ENCODE peak calls at places on chromosomes 2 and 18, in four cellular contexts. K is MCF 10A, B is suprapubic skin, L is endothelial cell. N is an unnamed sample.

GRCh38 chr2:168961450-168962229 is 60.5 kb downstream of the G6PC2 start:
- DNase-seq in B (no peak), K (peak), L (peak), N (peak)

GRCh38 chr18:74945774-74946545 is 263.0 kb downstream of the PTGR3 start:
- DNase-seq in L (no peak), B (no peak), K (no peak), N (no peak)

GRCh38 chr2:165793779-165794519 is at the start of gene GALNT3:
- DNase-seq in B (peak), L (peak), K (peak), N (peak)

GRCh38 chr2:230330725-230331124 is 3.7 kb downstream of the SP140L start:
- DNase-seq in B (no peak), L (no peak), K (peak), N (no peak)

GRCh38 chr18:3117493-3118192 is 102.1 kb downstream of the MYOM1 start:
- DNase-seq in B (no peak), K (peak), L (no peak), N (no peak)

GRCh38 chr2:40606862-40607261 is 155.0 kb upstream of the SLC8A1 start:
- DNase-seq in L (no peak), K (peak), B (no peak), N (no peak)

GRCh38 chr2:196453613-196454047 is 185.9 kb upstream of the CCDC150 start:
- DNase-seq in L (peak), K (peak), B (no peak), N (peak)

GRCh38 chr18:23812566-23813440 is 123.5 kb downstream of the LAMA3 start:
- DNase-seq in K (peak), L (no peak), B (no peak), N (peak)

GRCh38 chr2:201130524-201131186 is 14.7 kb downstream of the CFLAR start:
- DNase-seq in L (peak), K (peak), B (no peak), N (peak)

GRCh38 chr2:222817628-222818027 is 43.2 kb upstream of the ACSL3 start:
- DNase-seq in K (peak), L (no peak), B (no peak), N (no peak)

GRCh38 chr2:25041307-25041927 is 459 bp upstream of the EFR3B start:
- DNase-seq in B (peak), K (peak), L (peak), N (no peak)

GRCh38 chr18:7459851-7460774 is 107.0 kb upstream of the PTPRM start:
- DNase-seq in L (no peak), B (no peak), K (no peak), N (no peak)

GRCh38 chr2:232022733-232023132 is 61.2 kb downstream of the DIS3L2 start:
- DNase-seq in B (no peak), K (no peak), L (no peak), N (no peak)

GRCh38 chr2:134676960-134677359 is 41.8 kb downstream of the TMEM163 start:
- DNase-seq in K (no peak), B (no peak), L (no peak), N (no peak)

GRCh38 chr2:151264157-151264835 is 2.6 kb upstream of the RBM43 start:
- DNase-seq in K (no peak), L (no peak), B (no peak), N (no peak)

GRCh38 chr2:128867936-128868636 is 549.4 kb upstream of the HS6ST1 start:
- DNase-seq in L (no peak), B (no peak), K (no peak), N (no peak)

GRCh38 chr2:178891265-178891958 is 84.2 kb upstream of the TTN start:
- DNase-seq in B (no peak), L (peak), K (peak), N (peak)

GRCh38 chr2:176126929-176127768 is 2.4 kb upstream of the HOXD8 start:
- DNase-seq in L (peak), B (peak), K (peak), N (peak)

GRCh38 chr2:229974271-229974670 is 52.0 kb downstream of the FBXO36 start:
- DNase-seq in B (no peak), K (no peak), L (no peak), N (no peak)

GRCh38 chr18:48514786-48515185 is 24.0 kb upstream of the CTIF start:
- DNase-seq in L (no peak), K (no peak), B (no peak), N (no peak)

GRCh38 chr2:70671059-70671685 is 96.8 kb downstream of the ADD2 start:
- DNase-seq in K (no peak), L (no peak), B (no peak), N (no peak)

GRCh38 chr18:22734812-22735627 is 198.1 kb upstream of the RBBP8 start:
- DNase-seq in K (peak), L (no peak), B (no peak), N (no peak)

GRCh38 chr2:211802611-211803010 is 736.0 kb downstream of the ERBB4 start:
- DNase-seq in L (no peak), K (no peak), B (no peak), N (no peak)

GRCh38 chr2:223560704-223561435 is 41.3 kb downstream of the SCG2 start:
- DNase-seq in L (no peak), K (peak), B (no peak), N (no peak)

GRCh38 chr2:128416781-128417180 is 98.1 kb upstream of the HS6ST1 start:
- DNase-seq in K (no peak), B (peak), L (no peak), N (peak)

GRCh38 chr2:106094101-106094860 is 99.8 kb downstream of the UXS1 start:
- DNase-seq in K (no peak), L (no peak), B (no peak), N (no peak)

GRCh38 chr2:127612111-127612822 is 33.7 kb upstream of the GPR17 start:
- DNase-seq in K (no peak), L (no peak), B (peak), N (no peak)

GRCh38 chr2:174745142-174745541 is 19.1 kb downstream of the CHRNA1 start:
- DNase-seq in K (no peak), L (no peak), B (no peak), N (no peak)

GRCh38 chr2:204177977-204178522 is 241.5 kb downstream of the ICOS start:
- DNase-seq in L (peak), B (no peak), K (peak), N (peak)

GRCh38 chr2:26245231-26245732 is 543 bp downstream of the HADHB start:
- DNase-seq in L (peak), K (peak), B (peak), N (no peak)

GRCh38 chr2:133841905-133842304 is 273.6 kb upstream of the NCKAP5 start:
- DNase-seq in K (peak), B (no peak), L (no peak), N (no peak)

GRCh38 chr2:170715062-170715931 is at the start of gene SP5:
- DNase-seq in B (peak), L (peak), K (peak), N (peak)

GRCh38 chr2:30681022-30681421 is 126.2 kb downstream of the CAPN13 start:
- DNase-seq in L (no peak), K (no peak), B (no peak), N (no peak)

GRCh38 chr2:57597940-57598339 is 448.7 kb upstream of the VRK2 start:
- DNase-seq in L (no peak), B (no peak), K (no peak), N (no peak)
- TF ChIP-seq CTCF in L (no peak), B (no peak), K (no peak), N (no peak)

GRCh38 chr2:11743846-11744553 is 2.4 kb upstream of the LPIN1 start:
- DNase-seq in B (peak), K (peak), L (peak), N (peak)

GRCh38 chr2:11744631-11745394 is 1.6 kb upstream of the LPIN1 start:
- DNase-seq in L (peak), K (peak), B (no peak), N (peak)

GRCh38 chr2:11742317-11742701 is 4.1 kb upstream of the LPIN1 start:
- DNase-seq in B (no peak), L (no peak), K (no peak), N (no peak)

GRCh38 chr2:11743531-11743815 is 3.0 kb upstream of the LPIN1 start:
- DNase-seq in L (no peak), B (no peak), K (no peak), N (no peak)

DNA sequence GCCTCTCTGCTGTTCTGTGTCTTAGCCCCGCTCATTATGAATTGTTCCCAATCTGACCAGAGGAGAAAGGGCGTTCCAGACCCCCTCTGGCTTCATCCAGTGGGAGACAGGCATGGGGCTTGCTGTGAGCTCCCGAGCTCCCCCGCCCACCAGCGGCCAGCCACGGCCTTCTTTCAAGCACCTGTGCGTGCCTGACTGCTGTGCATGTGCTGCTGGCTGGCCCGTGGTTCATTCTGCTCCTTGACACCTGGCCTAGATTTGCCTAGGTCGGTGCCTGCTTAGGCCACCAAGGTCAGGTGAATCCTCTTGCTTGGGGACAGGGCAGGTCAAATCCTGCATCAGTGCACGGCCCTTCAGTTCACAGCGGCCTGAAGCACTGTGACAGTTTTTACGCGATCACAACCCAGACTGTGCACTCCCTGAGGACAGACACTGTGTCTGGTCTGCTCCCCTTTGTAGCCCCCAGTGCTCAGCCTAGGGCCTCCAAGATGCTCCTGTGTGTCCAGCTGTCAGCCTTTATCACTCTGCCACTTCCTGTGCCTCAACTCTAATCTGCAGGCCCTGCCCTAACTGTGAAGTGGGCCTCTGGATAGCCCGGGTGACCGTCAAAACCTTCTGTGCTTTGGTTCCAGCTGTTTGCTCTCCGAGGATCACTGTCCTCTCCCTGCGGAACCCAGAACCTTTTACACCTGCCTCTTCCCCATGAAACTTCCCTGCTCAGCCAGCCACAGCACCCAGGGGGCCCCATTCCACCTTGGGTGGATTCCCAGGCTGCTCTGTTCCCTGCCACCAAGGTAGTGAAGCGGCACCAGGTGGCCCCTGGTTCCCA is 3.5 kb upstream of the LPIN1 start:
- DNase-seq in B (no peak), L (no peak), K (no peak), N (no peak)
- TF ChIP-seq CTCF in B (no peak), L (no peak), K (no peak), N (no peak)

DNA sequence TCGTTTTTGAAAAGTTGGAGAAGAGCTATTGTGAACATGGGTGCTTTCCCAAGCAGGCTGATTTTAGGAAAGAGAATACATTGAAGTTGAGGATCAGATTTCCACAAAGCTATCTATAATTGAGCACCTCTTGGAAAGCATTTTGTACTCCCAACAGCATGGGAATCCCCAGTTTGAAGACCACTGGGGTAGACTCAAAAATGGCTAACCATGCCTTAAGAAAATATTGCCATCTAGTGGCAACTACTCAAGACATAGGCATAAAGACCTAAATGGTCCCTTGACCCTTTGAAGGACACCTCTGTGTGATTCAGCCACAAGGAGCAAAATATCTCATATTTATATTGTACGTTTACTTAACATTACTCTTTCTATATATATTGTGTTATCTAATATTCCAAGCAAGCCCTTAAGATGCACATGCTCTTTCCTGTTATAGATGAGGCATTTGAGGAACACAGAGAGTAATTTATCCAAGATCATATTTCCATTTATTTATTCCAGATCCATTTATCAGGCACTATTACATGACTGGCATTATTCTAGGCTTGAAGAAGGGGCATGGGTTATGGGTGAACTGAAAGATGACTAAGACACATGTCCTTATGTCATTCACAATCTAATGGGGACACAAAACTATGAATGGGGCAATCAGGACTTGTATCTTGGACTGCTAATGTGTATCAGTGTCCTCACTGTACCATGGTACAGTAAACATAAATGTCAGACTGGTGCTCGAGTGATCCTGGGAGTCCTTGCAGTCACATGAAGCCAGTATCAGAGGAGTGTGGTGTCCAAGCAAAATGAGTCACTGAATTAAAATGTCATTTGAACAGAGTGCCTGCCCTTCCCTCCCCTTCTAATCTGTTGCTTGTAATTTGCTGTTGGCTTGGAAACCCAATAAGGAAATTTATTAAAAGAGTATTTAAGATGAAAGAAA is 121.0 kb upstream of the XPO1 start:
- DNase-seq in B (no peak), L (no peak), K (peak), N (peak)
- TF ChIP-seq CTCF in B (no peak), L (peak), K (peak), N (peak)

GRCh38 chr2:75210409-75210808 is 11.1 kb upstream of the TACR1 start:
- DNase-seq in K (no peak), L (no peak), B (no peak), N (no peak)
- TF ChIP-seq CTCF in K (no peak), L (no peak), B (no peak), N (no peak)

GRCh38 chr2:43610361-43610760 is 14.5 kb upstream of the THADA start:
- DNase-seq in L (no peak), K (no peak), B (no peak), N (no peak)

GRCh38 chr2:43611987-43612894 is 16.4 kb upstream of the THADA start:
- DNase-seq in K (peak), L (peak), B (peak), N (peak)

GRCh38 chr2:43609304-43609883 is 13.6 kb upstream of the THADA start:
- DNase-seq in L (peak), K (peak), B (no peak), N (peak)

GRCh38 chr2:43616967-43617366 is 20.1 kb upstream of the PLEKHH2 start:
- DNase-seq in L (no peak), B (no peak), K (no peak), N (no peak)

GRCh38 chr2:43612944-43613343 is 17.1 kb upstream of the THADA start:
- DNase-seq in B (no peak), K (no peak), L (no peak), N (no peak)
- TF ChIP-seq CTCF in B (no peak), K (no peak), L (no peak), N (no peak)

DNA sequence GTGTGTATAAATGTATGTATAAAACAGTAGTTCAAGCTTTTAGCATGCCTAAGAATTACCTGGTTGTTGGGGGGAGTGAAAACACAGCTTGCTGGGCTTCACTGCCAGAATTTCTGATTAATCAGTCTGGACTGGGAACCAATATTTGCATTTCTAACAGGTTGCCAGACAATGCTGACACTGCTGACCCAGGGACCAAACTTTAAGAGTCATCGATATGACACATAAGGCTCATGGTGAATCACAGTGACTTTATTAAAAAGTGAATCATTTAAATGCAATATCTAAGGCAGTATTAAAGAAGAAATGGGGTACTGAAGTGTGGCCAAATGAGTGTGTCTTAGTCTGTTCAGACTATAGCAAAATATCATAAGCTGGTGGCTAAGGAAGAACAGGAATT is 195.9 kb upstream of the DTNA start:
- DNase-seq in K (no peak), L (no peak), B (no peak), N (no peak)
- TF ChIP-seq CTCF in K (no peak), L (no peak), B (no peak), N (no peak)

GRCh38 chr2:74886811-74887210 is 52.9 kb downstream of the HK2 start:
- DNase-seq in L (no peak), B (no peak), K (no peak), N (no peak)
- TF ChIP-seq CTCF in L (no peak), B (no peak), K (no peak), N (no peak)

DNA sequence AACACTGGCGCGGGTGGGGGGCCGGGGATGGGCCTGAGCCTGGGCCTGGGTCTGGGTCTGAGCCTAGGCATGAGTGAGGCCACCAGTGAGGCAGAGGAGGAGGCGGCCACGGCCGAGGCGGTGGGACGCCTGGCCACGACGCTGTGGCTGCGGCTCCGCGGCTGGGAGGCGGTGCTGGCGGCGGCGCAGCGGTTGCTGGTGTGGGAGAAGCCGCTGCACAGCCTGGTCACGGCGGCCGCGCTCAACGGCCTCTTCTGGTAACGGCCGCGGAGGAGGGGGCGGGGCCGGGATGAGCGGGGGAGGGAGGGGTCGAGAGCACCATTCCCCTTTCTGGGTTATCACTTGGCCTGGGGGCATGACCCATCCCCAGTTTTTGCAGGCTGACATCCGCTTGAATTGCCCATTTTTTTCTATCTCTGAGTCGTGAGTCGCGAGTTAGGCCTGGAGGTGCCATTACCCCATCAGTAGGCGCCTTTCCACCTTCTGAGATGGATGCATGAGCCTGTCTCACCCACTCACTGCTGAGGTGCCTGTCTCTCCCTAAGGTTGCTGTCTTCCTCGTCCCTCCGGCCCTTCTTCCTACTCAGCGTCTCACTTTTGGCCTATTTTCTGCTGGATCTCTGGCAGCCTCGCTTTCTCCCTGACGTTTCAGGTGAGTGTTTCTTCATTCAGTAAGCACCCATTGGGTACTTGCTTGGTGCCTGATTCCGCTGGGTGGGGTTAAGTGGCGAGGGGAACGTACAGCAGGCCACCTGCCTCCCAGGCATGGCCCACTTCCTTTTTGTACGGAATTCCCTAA is 501 bp downstream of the RETREG2 start:
- DNase-seq in L (peak), K (peak), B (peak), N (peak)
- TF ChIP-seq CTCF in L (no peak), K (peak), B (no peak), N (no peak)